ENCODE peak calls at places on chromosomes 6 and 20, in nine cellular contexts. M is cardiac muscle cell; I is ovary; K is A549; C is upper lobe of right lung; G is CD4-positive, alpha-beta T cell; T is HCT116; D is stomach; R is B cell. O is an unnamed sample.

GRCh38 chr20:63103402-63104311 is 96.9 kb upstream of the BHLHE23 start:
- DNase-seq in M (peak), T (no peak), G (no peak), I (no peak), C (no peak), D (no peak), K (peak), R (no peak), O (no peak)

GRCh38 chr20:32563311-32564272 is 21.5 kb downstream of the NOL4L start:
- DNase-seq in D (no peak), I (no peak), G (no peak), K (no peak), T (no peak), R (no peak), M (no peak), C (no peak), O (no peak)

GRCh38 chr6:1585669-1586049 is 24.1 kb upstream of the FOXC1 start:
- DNase-seq in G (no peak), I (no peak), T (no peak), R (no peak), D (no peak), C (no peak), M (no peak), K (no peak), O (no peak)

GRCh38 chr20:4780245-4780644 is 58.5 kb downstream of the PRND start:
- DNase-seq in R (no peak), D (no peak), C (no peak), G (no peak), I (no peak), K (peak), T (no peak), M (no peak), O (no peak)

GRCh38 chr6:105873256-105873704 is 212.9 kb upstream of the PRDM1 start:
- DNase-seq in G (no peak), M (no peak), T (no peak), R (no peak), D (no peak), C (no peak), K (no peak), I (no peak), O (no peak)

GRCh38 chr20:59603727-59604608 is at the start of gene PHACTR3:
- DNase-seq in R (no peak), D (no peak), C (no peak), G (no peak), K (no peak), M (no peak), I (no peak), T (no peak), O (no peak)

GRCh38 chr20:45827030-45827652 is at the start of gene TNNC2:
- DNase-seq in G (no peak), K (no peak), R (no peak), I (no peak), D (no peak), T (no peak), M (no peak), C (no peak), O (no peak)

GRCh38 chr6:43809417-43810305 is 39.6 kb downstream of the VEGFA start:
- DNase-seq in D (peak), C (no peak), K (peak), T (no peak), I (no peak), R (no peak), M (peak), G (no peak), O (peak)

GRCh38 chr20:61803903-61804804 is 261.5 kb downstream of the TAF4 start:
- DNase-seq in R (no peak), T (no peak), K (no peak), I (peak), C (peak), D (no peak), M (peak), G (no peak), O (no peak)

GRCh38 chr6:68958327-68958726 is 323.2 kb downstream of the ADGRB3 start:
- DNase-seq in C (no peak), M (peak), R (no peak), T (no peak), I (no peak), G (no peak), K (peak), D (no peak), O (no peak)

GRCh38 chr20:23636182-23636907 is 1.4 kb downstream of the CST3 start:
- DNase-seq in K (no peak), T (no peak), C (no peak), R (no peak), I (no peak), G (no peak), D (no peak), M (no peak), O (no peak)

GRCh38 chr6:24378473-24379097 is 20.7 kb upstream of the DCDC2 start:
- DNase-seq in D (no peak), R (no peak), C (no peak), M (no peak), K (no peak), T (no peak), G (no peak), I (no peak), O (no peak)

GRCh38 chr20:23637282-23638221 is at the start of gene CST3:
- DNase-seq in I (peak), M (peak), C (peak), T (peak), D (peak), K (peak), R (peak), G (no peak), O (peak)

GRCh38 chr6:5079692-5080091 is 5.4 kb upstream of the PPP1R3G start:
- DNase-seq in M (no peak), R (no peak), D (no peak), K (no peak), C (no peak), T (no peak), I (no peak), G (no peak), O (no peak)

GRCh38 chr6:28606424-28607391 is 81.0 kb downstream of the GPX5 start:
- DNase-seq in K (peak), D (no peak), M (peak), T (peak), I (no peak), R (no peak), G (no peak), C (no peak), O (peak)

GRCh38 chr20:13141541-13141940 is 79.5 kb upstream of the ISM1 start:
- DNase-seq in R (no peak), D (no peak), T (no peak), G (no peak), M (no peak), C (no peak), I (no peak), K (no peak), O (no peak)

GRCh38 chr6:110250058-110250457 is 69.8 kb downstream of the CDC40 start:
- DNase-seq in R (no peak), G (no peak), K (no peak), I (no peak), T (no peak), M (no peak), C (no peak), D (no peak), O (no peak)

GRCh38 chr20:17794400-17794799 is 94.6 kb downstream of the BANF2 start:
- DNase-seq in M (no peak), K (no peak), T (no peak), D (peak), I (no peak), C (no peak), R (no peak), G (no peak), O (no peak)

GRCh38 chr20:4513720-4514119 is 208.0 kb upstream of the PRND start:
- DNase-seq in R (no peak), M (peak), D (no peak), T (peak), I (no peak), K (peak), G (no peak), C (no peak), O (no peak)

GRCh38 chr6:154510144-154510905 is at the start of gene CNKSR3:
- DNase-seq in D (peak), T (peak), R (no peak), M (peak), K (peak), C (peak), G (no peak), I (peak), O (peak)

GRCh38 chr20:37347347-37347823 is 1.4 kb downstream of the SRC start:
- DNase-seq in I (no peak), K (no peak), M (no peak), T (no peak), C (no peak), R (no peak), G (no peak), D (no peak), O (no peak)

GRCh38 chr6:28982476-28983266 is 22.4 kb downstream of the ZNF311 start:
- DNase-seq in K (peak), D (no peak), M (peak), T (no peak), G (no peak), I (peak), R (no peak), C (no peak), O (peak)

GRCh38 chr6:137640086-137640485 is 145.9 kb upstream of the OLIG3 start:
- DNase-seq in G (no peak), T (no peak), K (no peak), M (no peak), R (no peak), I (no peak), D (no peak), C (no peak), O (no peak)

GRCh38 chr6:121482004-121482693 is 46.7 kb downstream of the GJA1 start:
- DNase-seq in C (no peak), G (no peak), T (peak), M (peak), R (no peak), K (peak), I (no peak), D (no peak), O (no peak)

GRCh38 chr6:72748759-72749158 is 126.9 kb downstream of the KCNQ5 start:
- DNase-seq in D (no peak), T (no peak), M (peak), K (peak), G (no peak), I (no peak), C (no peak), R (no peak), O (no peak)

GRCh38 chr20:48708630-48709029 is 119.2 kb downstream of the PREX1 start:
- DNase-seq in G (no peak), K (no peak), T (no peak), C (no peak), I (no peak), R (no peak), M (no peak), D (no peak), O (no peak)

GRCh38 chr6:53943410-53943809 is 148.6 kb downstream of the LRRC1 start:
- DNase-seq in T (no peak), I (no peak), M (peak), K (no peak), D (no peak), G (no peak), R (no peak), C (no peak), O (no peak)

GRCh38 chr6:98054453-98054852 is 771.4 kb upstream of the MMS22L start:
- DNase-seq in K (no peak), C (no peak), D (no peak), M (no peak), I (no peak), R (no peak), G (no peak), T (no peak), O (no peak)
- TF ChIP-seq CTCF in K (no peak), C (peak), D (no peak), M (no peak), I (no peak), R (no peak), G (no peak), T (peak), O (no peak)

DNA sequence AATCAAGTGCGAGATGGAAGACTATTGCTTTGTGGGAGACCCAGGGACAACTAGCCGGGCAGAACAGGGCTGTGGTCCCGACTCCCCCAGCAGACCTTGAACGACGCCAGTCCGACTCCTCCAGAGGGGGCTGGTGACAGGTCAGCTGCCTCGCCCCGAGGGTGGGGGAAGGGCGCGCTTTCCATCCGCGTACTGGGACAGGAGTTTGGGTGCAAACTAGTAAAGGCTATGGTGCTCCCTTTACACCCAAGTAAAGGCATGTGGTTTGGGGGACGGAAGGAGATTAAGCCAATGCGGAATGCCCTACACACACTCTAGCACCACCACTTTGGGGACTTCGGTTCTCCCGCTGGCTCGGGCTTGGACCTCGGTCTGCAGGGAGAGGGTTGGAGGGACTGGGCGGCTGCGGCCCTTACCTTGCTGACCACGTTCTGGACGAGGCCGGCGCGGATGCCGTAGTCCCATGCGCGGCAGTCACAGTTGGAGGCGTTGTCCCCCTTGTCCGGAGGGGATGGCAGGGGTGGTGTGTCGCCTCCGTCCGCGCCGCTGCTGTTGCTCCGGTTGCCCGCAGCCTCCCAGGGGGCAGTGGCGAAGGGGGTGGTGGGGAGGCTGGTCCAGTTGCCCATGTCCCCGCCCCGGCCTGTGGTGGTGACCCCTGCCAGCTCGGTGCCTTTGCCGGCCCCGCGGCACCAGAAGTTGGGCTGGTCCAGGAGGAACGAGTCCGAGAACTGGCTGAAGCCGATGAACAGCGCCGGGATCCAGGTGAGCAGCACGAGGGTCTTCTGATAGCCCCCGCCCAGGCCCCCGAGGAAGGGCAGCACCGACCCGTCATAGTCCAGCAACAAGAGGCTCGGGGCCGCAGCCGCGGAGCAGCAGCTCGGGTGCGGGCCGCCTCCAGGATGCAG is 1.1 kb downstream of the SLC22A23 start:
- DNase-seq in K (peak), T (no peak), G (peak), M (no peak), I (no peak), D (peak), C (peak), R (no peak), O (peak)
- TF ChIP-seq CTCF in K (no peak), T (no peak), G (no peak), M (peak), I (no peak), D (no peak), C (peak), R (no peak), O (no peak)

GRCh38 chr20:64131406-64131805 is 24.0 kb upstream of the NPBWR2 start:
- DNase-seq in T (no peak), C (peak), I (no peak), M (peak), K (peak), G (no peak), R (no peak), D (no peak), O (peak)
- TF ChIP-seq CTCF in T (peak), C (no peak), I (no peak), M (peak), K (peak), G (no peak), R (no peak), D (no peak), O (peak)

GRCh38 chr6:157762636-157763035 is 60.4 kb upstream of the SNX9 start:
- DNase-seq in R (peak), K (peak), C (no peak), I (no peak), D (no peak), M (no peak), T (no peak), G (no peak), O (no peak)
- TF ChIP-seq CTCF in R (peak), K (peak), C (no peak), I (no peak), D (no peak), M (peak), T (peak), G (no peak), O (no peak)

GRCh38 chr6:143337201-143337949 is 113.1 kb downstream of the ADAT2 start:
- DNase-seq in K (peak), R (peak), D (peak), C (no peak), G (peak), M (peak), I (no peak), T (peak), O (peak)
- TF ChIP-seq CTCF in K (peak), R (peak), D (peak), C (peak), G (peak), M (peak), I (no peak), T (peak), O (peak)

DNA sequence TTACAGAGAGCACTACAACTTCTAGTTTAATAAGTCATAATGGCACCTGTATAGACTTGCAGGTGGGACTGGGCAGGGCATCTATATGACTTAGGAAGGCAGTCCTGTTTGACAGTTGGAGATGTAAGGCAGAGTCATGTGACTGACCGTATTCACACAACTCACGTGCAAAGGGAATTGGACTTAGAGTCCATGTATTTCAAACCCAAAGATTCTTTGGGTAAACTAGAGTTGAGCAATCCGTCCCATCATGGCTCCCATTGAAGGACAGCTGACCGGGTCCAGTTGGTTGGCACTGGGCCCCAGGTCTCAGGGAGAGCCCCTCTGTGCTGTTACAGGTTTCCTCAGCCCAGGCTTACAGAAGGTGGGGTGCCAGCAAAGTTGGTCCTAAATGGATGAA is 121.9 kb downstream of the ARID1B start:
- DNase-seq in D (no peak), K (no peak), G (no peak), M (no peak), T (no peak), I (no peak), R (no peak), C (no peak), O (no peak)
- TF ChIP-seq CTCF in D (no peak), K (no peak), G (no peak), M (no peak), T (no peak), I (no peak), R (no peak), C (no peak), O (no peak)

GRCh38 chr20:39070484-39071231 is 108.5 kb downstream of the DHX35 start:
- DNase-seq in K (no peak), D (no peak), R (no peak), I (no peak), G (no peak), C (no peak), T (peak), M (peak), O (no peak)

GRCh38 chr20:39072132-39072531 is 110.0 kb downstream of the DHX35 start:
- DNase-seq in K (no peak), R (no peak), G (no peak), M (no peak), T (no peak), I (no peak), D (no peak), C (no peak), O (no peak)

GRCh38 chr20:39069976-39070375 is 107.8 kb downstream of the DHX35 start:
- DNase-seq in K (no peak), T (no peak), D (no peak), M (no peak), R (no peak), C (no peak), G (no peak), I (no peak), O (no peak)

GRCh38 chr20:39067526-39068216 is 105.5 kb downstream of the DHX35 start:
- DNase-seq in T (no peak), M (peak), D (no peak), C (no peak), K (no peak), G (no peak), R (no peak), I (no peak), O (no peak)

GRCh38 chr20:39066464-39066863 is 104.3 kb downstream of the DHX35 start:
- DNase-seq in M (no peak), C (no peak), D (no peak), G (no peak), I (no peak), R (no peak), K (no peak), T (no peak), O (no peak)
- TF ChIP-seq CTCF in M (no peak), C (no peak), D (no peak), G (no peak), I (no peak), R (no peak), K (no peak), T (peak), O (no peak)

GRCh38 chr6:84346372-84346771 is 118.9 kb upstream of the CEP162 start:
- DNase-seq in C (no peak), K (no peak), D (no peak), I (no peak), T (no peak), G (no peak), R (no peak), M (no peak), O (no peak)
- TF ChIP-seq CTCF in C (no peak), K (no peak), D (no peak), I (no peak), T (peak), G (no peak), R (no peak), M (peak), O (no peak)